ENCODE peak calls at places on chromosome 1, in nine cellular contexts. K is heart right ventricle; F is A549; H is GM12891; J is T-helper 1 cell; E is NCI-H1694; Z is hepatocyte; I is CD4-positive, alpha-beta T cell; P is NCI-H460. Q is an unnamed sample.

GRCh38 chr1:235503333-235504121 is 725 bp downstream of the B3GALNT2 start:
- DNase-seq in E (no peak), Z (peak), I (no peak), K (peak), J (peak), H (no peak), P (peak), F (peak), Q (no peak)

GRCh38 chr1:93140106-93140505 is 40.1 kb downstream of the TMED5 start:
- DNase-seq in Z (no peak), H (no peak), P (no peak), I (no peak), K (no peak), E (no peak), F (no peak), J (no peak), Q (no peak)

GRCh38 chr1:22710688-22711024 is at the start of gene EPHB2:
- DNase-seq in I (no peak), K (no peak), P (no peak), F (peak), Z (peak), J (no peak), H (peak), E (no peak), Q (no peak)

GRCh38 chr1:59215766-59216291 is 81.1 kb upstream of the FGGY start:
- DNase-seq in F (no peak), Z (no peak), E (no peak), P (no peak), H (no peak), K (no peak), J (no peak), I (no peak), Q (no peak)

GRCh38 chr1:211731456-211732275 is 56.2 kb upstream of the NEK2 start:
- DNase-seq in Z (no peak), J (no peak), H (no peak), F (no peak), E (no peak), P (no peak), I (no peak), K (no peak), Q (no peak)

GRCh38 chr1:85579619-85580018 is 942 bp upstream of the CCN1 start:
- DNase-seq in K (peak), P (no peak), I (no peak), Z (no peak), F (peak), H (no peak), J (no peak), E (no peak), Q (no peak)

GRCh38 chr1:177343445-177343844 is 172.7 kb downstream of the BRINP2 start:
- DNase-seq in P (no peak), J (no peak), K (no peak), Z (no peak), I (no peak), E (no peak), H (no peak), F (no peak), Q (no peak)

GRCh38 chr1:79899914-79900313 is 893.4 kb upstream of the ADGRL4 start:
- DNase-seq in E (no peak), H (no peak), J (no peak), K (no peak), F (no peak), Z (no peak), I (no peak), P (no peak), Q (no peak)

GRCh38 chr1:8120693-8121260 is 94.7 kb upstream of the ERRFI1 start:
- DNase-seq in P (no peak), E (no peak), I (no peak), F (no peak), Z (no peak), H (no peak), K (no peak), J (no peak), Q (no peak)

Q was measured in effector CD8-positive, alpha-beta T cell.